ENCODE peak calls at places on chromosome 19, in four cellular contexts. One of them, this sample, is unnamed.
A peak's percentile ranks its signal among the peaks of the same experiment; 100 is the strongest.

GRCh38 chr19:34686455-34686854 is 9.0 kb downstream of the ZNF302 start:
- DNase-seq in K562: no peak
- DNase-seq in GM12878: no peak
- DNase-seq in HepG2: no peak
- DNase-seq in this sample: no peak

GRCh38 chr19:3468211-3468610 is 12.1 kb downstream of the SMIM24 start:
- DNase-seq in K562: no peak
- DNase-seq in GM12878: no peak
- DNase-seq in HepG2: no peak
- DNase-seq in this sample: no peak

GRCh38 chr19:14370169-14370998 is 10.9 kb upstream of the ADGRE5 start:
- DNase-seq in K562: no peak
- DNase-seq in GM12878: no peak
- DNase-seq in HepG2: no peak
- DNase-seq in this sample: no peak

GRCh38 chr19:53333071-53333465 is 481 bp upstream of the ZNF845 start:
- DNase-seq in K562: peak; percentile 4
- DNase-seq in GM12878: no peak
- DNase-seq in HepG2: no peak
- DNase-seq in this sample: no peak

GRCh38 chr19:51807925-51808324 is 13.0 kb downstream of the FPR3 start:
- DNase-seq in K562: no peak
- DNase-seq in GM12878: no peak
- DNase-seq in HepG2: no peak
- DNase-seq in this sample: no peak

GRCh38 chr19:28541029-28541428 is 671.9 kb downstream of the UQCRFS1 start:
- DNase-seq in K562: no peak
- DNase-seq in GM12878: no peak
- DNase-seq in HepG2: no peak
- DNase-seq in this sample: no peak

GRCh38 chr19:15669440-15669839 is 3.4 kb upstream of the CYP4F12 start:
- DNase-seq in K562: no peak
- DNase-seq in GM12878: no peak
- DNase-seq in HepG2: no peak
- DNase-seq in this sample: no peak

GRCh38 chr19:29576761-29577661 is 29.1 kb upstream of the POP4 start:
- DNase-seq in K562: no peak
- DNase-seq in GM12878: peak; percentile 34
- DNase-seq in HepG2: no peak
- DNase-seq in this sample: no peak

GRCh38 chr19:17348700-17349099 is 11.3 kb downstream of the GTPBP3 start:
- DNase-seq in K562: no peak
- DNase-seq in GM12878: no peak
- DNase-seq in HepG2: peak; percentile 42
- DNase-seq in this sample: peak; percentile 43

GRCh38 chr19:51194527-51195315 is 30.2 kb upstream of the CD33 start:
- DNase-seq in K562: peak; percentile 45
- DNase-seq in GM12878: peak; percentile 30
- DNase-seq in HepG2: no peak
- DNase-seq in this sample: no peak

GRCh38 chr19:2733930-2734588 is 5.8 kb downstream of the SLC39A3 start:
- DNase-seq in K562: no peak
- DNase-seq in GM12878: no peak
- DNase-seq in HepG2: no peak
- DNase-seq in this sample: no peak

GRCh38 chr19:10449037-10449436 is 28.7 kb downstream of the PDE4A start:
- DNase-seq in K562: no peak
- DNase-seq in GM12878: no peak
- DNase-seq in HepG2: no peak
- DNase-seq in this sample: no peak

GRCh38 chr19:47652285-47652684 is 43.4 kb downstream of the BICRA start:
- DNase-seq in K562: peak; percentile 15
- DNase-seq in GM12878: no peak
- DNase-seq in HepG2: no peak
- DNase-seq in this sample: no peak

GRCh38 chr19:39132344-39132969 is 6.9 kb downstream of the PAK4 start:
- DNase-seq in K562: no peak
- DNase-seq in GM12878: no peak
- DNase-seq in HepG2: no peak
- DNase-seq in this sample: no peak

GRCh38 chr19:2805991-2806649 is 13.5 kb upstream of the ZNF554 start:
- DNase-seq in K562: no peak
- DNase-seq in GM12878: no peak
- DNase-seq in HepG2: no peak
- DNase-seq in this sample: no peak

GRCh38 chr19:17353386-17353785 is 16.0 kb downstream of the GTPBP3 start:
- DNase-seq in K562: no peak
- DNase-seq in GM12878: no peak
- DNase-seq in HepG2: no peak
- DNase-seq in this sample: no peak

GRCh38 chr19:498591-498950 is 2.3 kb downstream of the MADCAM1 start:
- DNase-seq in K562: no peak
- DNase-seq in GM12878: no peak
- DNase-seq in HepG2: no peak
- DNase-seq in this sample: no peak
- TF ChIP-seq ESRRA in K562: no peak
- TF ChIP-seq ESRRA in GM12878: no peak
- TF ChIP-seq ESRRA in HepG2: no peak
- TF ChIP-seq ESRRA in this sample: no peak

GRCh38 chr19:4977299-4978174 is 8.6 kb downstream of the KDM4B start:
- DNase-seq in K562: no peak
- DNase-seq in GM12878: no peak
- DNase-seq in HepG2: no peak
- DNase-seq in this sample: no peak
- H3K4me1 ChIP-seq in K562: peaks cover 6% of the 10 kb centered on the region
- H3K4me1 ChIP-seq in GM12878: peaks cover 8% of the 10 kb centered on the region
- H3K4me1 ChIP-seq in HepG2: peaks cover 44% of the 10 kb centered on the region
- H3K4me1 ChIP-seq in this sample: peaks cover 42% of the 10 kb centered on the region

GRCh38 chr19:46448601-46449000 is 19.9 kb upstream of the PNMA8C start:
- DNase-seq in K562: no peak
- DNase-seq in GM12878: no peak
- DNase-seq in HepG2: no peak
- DNase-seq in this sample: no peak

GRCh38 chr19:46456930-46457329 is 14.4 kb downstream of the PNMA8A start:
- DNase-seq in K562: no peak
- DNase-seq in GM12878: no peak
- DNase-seq in HepG2: no peak
- DNase-seq in this sample: no peak

GRCh38 chr19:46451352-46451751 is 20.0 kb downstream of the PNMA8A start:
- DNase-seq in K562: no peak
- DNase-seq in GM12878: no peak
- DNase-seq in HepG2: no peak
- DNase-seq in this sample: no peak

GRCh38 chr19:46454244-46454643 is 17.1 kb downstream of the PNMA8A start:
- DNase-seq in K562: no peak
- DNase-seq in GM12878: no peak
- DNase-seq in HepG2: no peak
- DNase-seq in this sample: no peak

DNA sequence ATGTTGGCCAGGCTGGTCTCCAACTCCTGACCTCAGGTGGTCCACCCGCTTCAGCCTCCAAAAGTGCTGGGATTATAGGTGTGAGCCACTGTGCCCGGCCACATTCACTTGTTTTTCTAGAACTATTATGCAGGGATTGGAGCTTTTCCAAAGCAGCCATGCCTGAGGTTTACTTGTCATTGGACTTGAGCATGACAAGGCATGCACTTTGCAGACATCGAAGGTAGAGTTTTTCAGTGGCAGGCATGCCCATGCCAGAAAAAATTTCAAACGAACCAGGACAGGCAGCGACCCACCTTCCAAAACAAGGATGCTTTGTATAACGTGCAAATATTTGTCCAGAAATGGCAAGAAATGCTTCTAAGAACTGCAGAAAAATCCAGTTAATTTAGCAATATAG is 17.7 kb downstream of the PNMA8A start:
- DNase-seq in K562: no peak
- DNase-seq in GM12878: no peak
- DNase-seq in HepG2: no peak
- DNase-seq in this sample: no peak
- TF ChIP-seq ESRRA in K562: no peak
- TF ChIP-seq ESRRA in GM12878: no peak
- TF ChIP-seq ESRRA in HepG2: no peak
- TF ChIP-seq ESRRA in this sample: no peak

GRCh38 chr19:18928018-18928805 is 8.7 kb downstream of the DDX49 start:
- DNase-seq in K562: no peak
- DNase-seq in GM12878: no peak
- DNase-seq in HepG2: no peak
- DNase-seq in this sample: no peak

GRCh38 chr19:18929311-18929710 is 9.8 kb downstream of the DDX49 start:
- DNase-seq in K562: no peak
- DNase-seq in GM12878: no peak
- DNase-seq in HepG2: no peak
- DNase-seq in this sample: no peak

GRCh38 chr19:18933297-18933696 is 7.7 kb downstream of the HOMER3 start:
- DNase-seq in K562: no peak
- DNase-seq in GM12878: no peak
- DNase-seq in HepG2: no peak
- DNase-seq in this sample: no peak

GRCh38 chr19:18931316-18932162 is 9.5 kb downstream of the HOMER3 start:
- DNase-seq in K562: no peak
- DNase-seq in GM12878: no peak
- DNase-seq in HepG2: no peak
- DNase-seq in this sample: no peak

GRCh38 chr19:18932216-18932841 is 8.7 kb downstream of the HOMER3 start:
- DNase-seq in K562: peak; percentile 92
- DNase-seq in GM12878: no peak
- DNase-seq in HepG2: no peak
- DNase-seq in this sample: peak; percentile 48
- H3K4me1 ChIP-seq in K562: peaks cover 5% of the 10 kb centered on the region
- H3K4me1 ChIP-seq in GM12878: no peaks in the 10 kb centered on the region
- H3K4me1 ChIP-seq in HepG2: no peaks in the 10 kb centered on the region
- H3K4me1 ChIP-seq in this sample: no peaks in the 10 kb centered on the region

GRCh38 chr19:32868206-32868950 is 1.2 kb downstream of the SLC7A9 start:
- DNase-seq in K562: no peak
- DNase-seq in GM12878: no peak
- DNase-seq in HepG2: no peak
- DNase-seq in this sample: no peak

GRCh38 chr19:32869369-32870153 is at the start of gene SLC7A9:
- DNase-seq in K562: no peak
- DNase-seq in GM12878: no peak
- DNase-seq in HepG2: peak; percentile 31
- DNase-seq in this sample: no peak

GRCh38 chr19:32870981-32871451 is 1.4 kb upstream of the SLC7A9 start:
- DNase-seq in K562: peak; percentile 10
- DNase-seq in GM12878: no peak
- DNase-seq in HepG2: peak; percentile 43
- DNase-seq in this sample: no peak

GRCh38 chr19:32872391-32872790 is 2.8 kb upstream of the SLC7A9 start:
- DNase-seq in K562: no peak
- DNase-seq in GM12878: no peak
- DNase-seq in HepG2: no peak
- DNase-seq in this sample: no peak

GRCh38 chr19:32870154-32870573 is 597 bp upstream of the SLC7A9 start:
- DNase-seq in K562: no peak
- DNase-seq in GM12878: no peak
- DNase-seq in HepG2: peak; percentile 16
- DNase-seq in this sample: no peak
- TF ChIP-seq ESRRA in K562: no peak
- TF ChIP-seq ESRRA in GM12878: no peak
- TF ChIP-seq ESRRA in HepG2: no peak
- TF ChIP-seq ESRRA in this sample: no peak

This sample was measured in A549.